ENCODE peak calls at places on chromosomes 7 and 10, in five cellular contexts. N is HepG2, J is K562, E is GM12891, Z is H1. W is an unnamed sample.

GRCh38 chr10:60237977-60238376 is 151.7 kb downstream of the ANK3 start:
- DNase-seq in Z (no peak), J (no peak), E (peak), N (no peak), W (no peak)

GRCh38 chr7:140004672-140005071 is 58.1 kb downstream of the PARP12 start:
- DNase-seq in E (no peak), N (no peak), Z (no peak), J (no peak), W (no peak)

GRCh38 chr10:100888957-100889356 is 23.8 kb upstream of the SLF2 start:
- DNase-seq in Z (no peak), J (no peak), E (no peak), N (no peak), W (no peak)

GRCh38 chr7:137655804-137656203 is 191.0 kb downstream of the DGKI start:
- DNase-seq in E (no peak), Z (no peak), J (no peak), N (no peak), W (no peak)

GRCh38 chr7:50509459-50509858 is 55.7 kb downstream of the DDC start:
- DNase-seq in Z (no peak), J (no peak), N (no peak), E (no peak), W (no peak)

GRCh38 chr10:58352956-58353610 is 18.3 kb downstream of the UBE2D1 start:
- DNase-seq in N (no peak), Z (no peak), J (no peak), E (no peak), W (no peak)

GRCh38 chr10:17238445-17239275 is 10.6 kb downstream of the VIM start:
- DNase-seq in N (no peak), E (no peak), Z (no peak), J (no peak), W (no peak)

GRCh38 chr7:112370436-112370835 is 79.8 kb upstream of the IFRD1 start:
- DNase-seq in N (no peak), E (no peak), Z (no peak), J (no peak), W (no peak)

GRCh38 chr10:42963302-42963701 is 113.6 kb upstream of the RET start:
- DNase-seq in J (no peak), N (no peak), E (no peak), Z (no peak), W (no peak)

GRCh38 chr7:130415019-130415418 is 25.8 kb downstream of the CEP41 start:
- DNase-seq in N (no peak), J (no peak), E (no peak), Z (no peak), W (no peak)

GRCh38 chr7:83452256-83452655 is 196.7 kb downstream of the SEMA3E start:
- DNase-seq in N (no peak), Z (no peak), J (no peak), E (no peak), W (no peak)

GRCh38 chr10:48885376-48885775 is 54.3 kb downstream of the LRRC18 start:
- DNase-seq in N (peak), Z (no peak), E (no peak), J (peak), W (no peak)

GRCh38 chr7:40232242-40232929 is 97.6 kb downstream of the SUGCT start:
- DNase-seq in Z (no peak), J (peak), N (peak), E (no peak), W (no peak)

GRCh38 chr7:158647475-158647792 is 57.2 kb downstream of the NCAPG2 start:
- DNase-seq in Z (no peak), J (no peak), N (no peak), E (no peak), W (no peak)

GRCh38 chr10:68047088-68047487 is 28.0 kb downstream of the HERC4 start:
- DNase-seq in Z (no peak), J (no peak), E (no peak), N (no peak), W (no peak)

GRCh38 chr7:36165059-36165458 is 12.0 kb downstream of the EEPD1 start:
- DNase-seq in N (peak), J (no peak), Z (no peak), E (no peak), W (no peak)

GRCh38 chr10:44923611-44924010 is 12.5 kb downstream of the TMEM72 start:
- DNase-seq in E (no peak), N (no peak), J (no peak), Z (no peak), W (no peak)

GRCh38 chr10:122255509-122256301 is 15.4 kb upstream of the BTBD16 start:
- DNase-seq in J (no peak), N (no peak), Z (no peak), E (no peak), W (no peak)

GRCh38 chr7:32223071-32223650 is 153.0 kb upstream of the PDE1C start:
- DNase-seq in E (no peak), Z (no peak), N (no peak), J (no peak), W (no peak)

GRCh38 chr7:22700559-22701002 is 26.4 kb upstream of the IL6 start:
- DNase-seq in E (no peak), J (peak), N (no peak), Z (no peak), W (no peak)

GRCh38 chr10:26437637-26438461 is at the start of gene APBB1IP:
- DNase-seq in Z (no peak), N (no peak), E (no peak), J (no peak), W (no peak)

DNA sequence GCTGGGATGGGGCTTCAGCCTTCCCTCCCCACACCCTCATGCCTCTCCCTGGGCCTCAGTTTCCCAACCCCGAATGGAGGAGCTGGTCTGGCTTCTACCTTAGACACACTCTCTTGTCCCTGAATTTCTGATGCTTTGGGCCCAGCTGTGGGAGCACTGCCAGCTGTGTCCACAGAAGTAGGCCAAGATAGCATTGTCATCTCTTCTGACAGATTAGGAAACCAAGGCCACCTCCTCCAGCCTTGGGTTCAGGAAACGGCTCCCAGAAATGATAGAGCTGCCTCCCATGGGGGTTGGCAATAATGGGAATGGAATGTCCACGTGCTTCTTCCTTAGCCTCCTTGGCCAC is 1.3 kb downstream of the PPIF start:
- DNase-seq in Z (no peak), J (peak), E (no peak), N (no peak), W (no peak)
- TF ChIP-seq POLR2AphosphoS5 in Z (no peak), J (peak), E (no peak), N (no peak), W (no peak)

GRCh38 chr7:100689230-100690135 is 4.6 kb downstream of the GIGYF1 start:
- DNase-seq in J (no peak), E (peak), Z (no peak), N (no peak), W (peak)

GRCh38 chr7:100688593-100688860 is 5.5 kb downstream of the GIGYF1 start:
- DNase-seq in J (no peak), E (no peak), Z (no peak), N (no peak), W (no peak)

GRCh38 chr7:100686822-100687211 is 7.2 kb downstream of the GIGYF1 start:
- DNase-seq in N (no peak), E (no peak), J (no peak), Z (no peak), W (peak)

GRCh38 chr7:100687261-100687660 is 6.8 kb downstream of the GIGYF1 start:
- DNase-seq in J (no peak), N (no peak), E (no peak), Z (no peak), W (no peak)

DNA sequence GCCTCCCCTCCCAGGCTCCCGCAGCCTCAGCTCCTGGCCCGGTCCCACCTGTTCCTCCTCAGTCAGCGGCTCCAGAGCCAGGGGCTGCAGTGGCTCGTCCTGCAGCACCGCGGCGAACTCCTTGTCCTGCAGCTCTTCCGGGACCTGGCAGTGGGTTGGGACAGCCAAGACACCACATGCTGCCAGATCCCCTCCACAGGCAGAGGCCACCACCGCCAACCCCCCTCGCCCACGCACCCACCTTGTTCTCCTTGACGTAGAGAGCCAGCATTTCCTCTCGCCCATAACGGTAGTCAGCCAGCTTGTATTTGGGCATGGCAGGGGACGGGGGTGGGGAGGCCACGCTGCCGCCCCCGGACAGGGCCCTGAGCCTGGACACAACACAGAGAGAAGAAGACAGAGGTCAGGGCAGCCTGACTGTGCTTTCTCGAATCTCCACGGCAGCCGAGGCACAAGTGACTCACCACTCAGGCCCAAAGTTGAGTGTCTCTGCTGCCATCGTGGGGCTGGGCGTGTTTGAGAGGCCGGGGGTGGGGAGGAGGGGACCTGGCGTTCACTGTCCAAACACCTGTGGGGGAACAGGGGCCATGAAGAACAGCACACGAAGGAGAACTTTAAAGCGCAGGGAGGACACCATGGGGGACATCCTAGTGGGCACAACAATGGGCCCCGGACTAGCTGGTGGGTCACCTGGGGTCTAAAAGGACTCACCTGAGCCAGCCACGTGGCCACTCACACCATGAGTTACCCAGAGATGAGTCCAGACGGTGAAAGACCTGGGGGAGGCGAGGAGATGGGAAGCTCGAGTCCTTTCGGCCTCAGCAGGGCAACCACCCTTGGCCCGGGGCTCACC is 6.1 kb downstream of the GIGYF1 start:
- DNase-seq in E (peak), N (no peak), J (no peak), Z (no peak), W (peak)
- TF ChIP-seq TAF1 in E (no peak), N (no peak), J (no peak), Z (no peak), W (no peak)

GRCh38 chr10:72886596-72887522 is 6.7 kb upstream of the OIT3 start:
- DNase-seq in N (no peak), J (no peak), E (no peak), Z (peak), W (no peak)
- TF ChIP-seq POLR2AphosphoS5 in N (no peak), J (no peak), E (no peak), Z (no peak), W (no peak)

GRCh38 chr10:104559935-104560334 is 81.2 kb upstream of the SORCS3 start:
- DNase-seq in J (no peak), E (no peak), N (no peak), Z (no peak), W (no peak)
- TF ChIP-seq TAF1 in J (no peak), E (no peak), N (no peak), Z (no peak), W (no peak)

GRCh38 chr7:68821846-68822245 is 776.4 kb upstream of the AUTS2 start:
- DNase-seq in Z (no peak), N (no peak), J (no peak), E (no peak), W (no peak)
- TF ChIP-seq POLR2AphosphoS5 in Z (no peak), N (no peak), J (no peak), E (no peak), W (no peak)

DNA sequence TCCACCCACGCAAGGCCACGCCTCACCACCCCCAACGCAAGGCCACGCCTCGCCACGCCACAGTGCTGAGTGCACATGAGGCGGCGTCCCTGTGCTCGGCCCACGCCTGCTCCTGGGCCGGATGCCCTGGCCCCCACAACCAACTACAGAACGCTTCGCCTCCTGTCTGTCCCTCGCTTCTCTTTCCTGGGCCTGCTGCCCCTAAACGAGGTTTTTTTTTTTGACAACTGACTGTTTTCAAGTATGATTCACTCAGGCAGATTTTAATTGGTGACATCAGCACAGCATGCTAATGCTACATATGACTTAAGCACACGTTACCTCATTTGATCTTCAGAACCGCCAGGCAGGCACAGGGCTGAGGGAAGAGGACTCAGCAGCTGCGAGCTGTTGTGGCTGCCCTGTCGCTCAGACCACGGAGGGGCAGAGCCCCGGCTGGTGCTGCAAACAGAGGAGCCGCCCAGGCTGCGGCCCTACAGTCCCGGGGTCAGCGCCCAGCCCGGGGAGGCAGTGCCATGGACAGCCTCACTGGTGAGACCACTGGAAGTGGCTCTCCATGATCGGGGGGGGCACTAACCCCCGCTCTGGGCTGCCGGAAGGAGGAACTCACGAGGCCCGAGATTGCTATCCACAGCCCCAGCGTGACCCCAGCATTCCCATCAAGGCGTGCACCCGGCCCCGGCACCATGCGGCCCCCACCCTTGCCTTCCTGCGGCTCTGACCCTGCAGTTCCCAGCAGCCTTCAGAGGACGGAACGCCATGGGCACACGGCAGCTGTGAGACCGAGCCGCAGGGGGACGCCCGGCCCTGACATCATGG is 212.8 kb downstream of the MAD1L1 start:
- DNase-seq in N (no peak), E (peak), Z (no peak), J (peak), W (peak)
- TF ChIP-seq TAF1 in N (no peak), E (no peak), Z (no peak), J (peak), W (no peak)

DNA sequence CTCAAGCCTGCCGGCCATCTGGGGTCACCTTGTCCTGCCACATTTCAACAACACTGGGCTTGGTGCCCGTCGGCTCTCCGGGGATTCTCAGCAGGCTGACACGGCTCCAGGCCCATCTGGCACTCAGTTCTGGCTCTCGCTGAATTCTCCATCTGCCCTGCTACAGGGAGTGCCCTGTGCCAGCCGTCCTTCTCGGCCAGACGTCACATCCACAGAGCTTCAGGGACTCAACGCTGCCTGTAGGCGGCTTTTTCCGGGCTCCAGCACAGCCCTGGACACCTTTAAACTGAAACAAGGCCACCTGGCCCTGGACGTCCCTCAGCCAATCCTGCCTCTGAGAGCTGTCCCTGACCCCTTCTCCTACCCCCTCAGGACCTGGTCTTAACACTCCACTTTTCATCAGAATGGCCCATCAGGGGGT is 43.0 kb downstream of the TMEM130 start:
- DNase-seq in N (no peak), Z (no peak), J (no peak), E (no peak), W (no peak)
- TF ChIP-seq POLR2AphosphoS5 in N (no peak), Z (no peak), J (no peak), E (no peak), W (no peak)

W was measured in GM12892.